ENCODE peak calls at places on chromosomes 1 and 21, in eight cellular contexts. A is sigmoid colon, S is K562, X is HCT116, T is upper lobe of left lung, Q is H1, Z is transverse colon, G is suprapubic skin. U is an unnamed sample.

GRCh38 chr1:240294566-240294965 is 202.9 kb downstream of the FMN2 start:
- DNase-seq in A (no peak), S (no peak), X (no peak), T (no peak), Q (peak), Z (no peak), G (no peak), U (no peak)

GRCh38 chr21:41868062-41868710 is 11.0 kb downstream of the PRDM15 start:
- DNase-seq in A (no peak), S (no peak), X (no peak), T (no peak), Q (no peak), Z (peak), G (no peak), U (peak)

GRCh38 chr1:231969078-231969477 is 342.5 kb downstream of the DISC1 start:
- DNase-seq in A (no peak), S (no peak), X (no peak), T (no peak), Q (no peak), Z (no peak), G (no peak), U (no peak)

GRCh38 chr1:153432874-153433681 is 16.8 kb downstream of the S100A7A start:
- DNase-seq in A (no peak), S (peak), X (no peak), T (no peak), Q (no peak), Z (no peak), G (no peak), U (no peak)

GRCh38 chr1:24929876-24930702 is at the start of gene RUNX3:
- DNase-seq in A (peak), S (no peak), X (peak), T (peak), Q (no peak), Z (peak), G (no peak), U (peak)

GRCh38 chr1:8213676-8214075 is 104.2 kb upstream of the SLC45A1 start:
- DNase-seq in A (no peak), S (no peak), X (no peak), T (no peak), Q (no peak), Z (no peak), G (no peak), U (no peak)

GRCh38 chr1:106290805-106291537 is 765.5 kb upstream of the PRMT6 start:
- DNase-seq in A (no peak), S (no peak), X (no peak), T (no peak), Q (no peak), Z (no peak), G (no peak), U (no peak)

GRCh38 chr1:150972417-150972940 is 2.2 kb downstream of the CERS2 start:
- DNase-seq in A (no peak), S (no peak), X (no peak), T (no peak), Q (no peak), Z (no peak), G (no peak), U (peak)

GRCh38 chr1:159089184-159089791 is 12.7 kb upstream of the AIM2 start:
- DNase-seq in A (no peak), S (peak), X (no peak), T (no peak), Q (no peak), Z (no peak), G (no peak), U (no peak)

DNA sequence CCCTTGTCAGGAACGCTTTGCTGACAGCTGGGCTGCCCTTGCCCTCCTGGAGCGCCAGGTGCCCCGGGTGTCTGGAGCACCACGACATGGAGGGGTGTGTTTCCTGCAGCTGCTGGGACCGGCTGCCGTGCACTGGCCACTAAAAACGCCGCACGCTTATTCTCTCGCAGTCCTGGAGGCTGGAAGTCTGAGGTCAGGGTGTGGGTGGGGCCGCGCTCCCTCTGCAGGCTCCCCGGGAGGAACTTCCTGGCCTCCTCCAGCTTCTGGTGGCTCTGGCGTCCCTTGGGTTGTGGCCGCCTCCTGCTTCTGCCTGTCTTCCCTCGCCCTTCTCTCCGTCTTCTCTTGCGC is 28.0 kb upstream of the PLCH2 start:
- DNase-seq in A (no peak), S (peak), X (no peak), T (peak), Q (no peak), Z (no peak), G (no peak), U (no peak)
- H3K4me3 ChIP-seq in A (no peak), S (no peak), X (no peak), T (no peak), Q (no peak), Z (no peak), G (no peak), U (no peak)

GRCh38 chr1:37544530-37544929 is 9.6 kb downstream of the SNIP1 start:
- DNase-seq in A (no peak), S (no peak), X (no peak), T (peak), Q (no peak), Z (no peak), G (no peak), U (no peak)
- TF ChIP-seq POLR2A in A (no peak), S (no peak), X (no peak), T (no peak), Q (no peak), Z (no peak), G (no peak), U (no peak)

DNA sequence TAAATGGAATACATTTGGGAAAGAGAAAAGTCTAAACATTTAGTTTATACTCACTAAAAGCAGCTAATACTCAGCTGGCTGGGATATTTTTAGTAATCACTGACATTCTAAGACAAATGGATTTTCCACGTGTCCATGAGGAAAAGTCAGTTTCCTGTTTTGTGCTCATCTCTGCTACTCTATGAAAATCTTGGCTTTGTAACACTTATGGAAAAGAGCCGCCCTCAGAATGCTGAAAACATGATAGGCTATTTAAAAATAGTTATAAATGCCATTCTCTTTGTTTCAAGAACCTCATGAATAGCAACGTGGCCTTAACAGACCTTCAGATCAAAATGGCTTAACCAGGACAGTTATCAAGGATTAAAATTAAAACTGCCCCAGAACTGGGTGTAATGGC is 29.9 kb downstream of the MRAP start:
- DNase-seq in A (no peak), S (no peak), X (no peak), T (no peak), Q (no peak), Z (no peak), G (no peak), U (no peak)
- TF ChIP-seq POLR2AphosphoS5 in A (peak), S (no peak), X (no peak), T (no peak), Q (no peak), Z (no peak), G (no peak), U (no peak)

DNA sequence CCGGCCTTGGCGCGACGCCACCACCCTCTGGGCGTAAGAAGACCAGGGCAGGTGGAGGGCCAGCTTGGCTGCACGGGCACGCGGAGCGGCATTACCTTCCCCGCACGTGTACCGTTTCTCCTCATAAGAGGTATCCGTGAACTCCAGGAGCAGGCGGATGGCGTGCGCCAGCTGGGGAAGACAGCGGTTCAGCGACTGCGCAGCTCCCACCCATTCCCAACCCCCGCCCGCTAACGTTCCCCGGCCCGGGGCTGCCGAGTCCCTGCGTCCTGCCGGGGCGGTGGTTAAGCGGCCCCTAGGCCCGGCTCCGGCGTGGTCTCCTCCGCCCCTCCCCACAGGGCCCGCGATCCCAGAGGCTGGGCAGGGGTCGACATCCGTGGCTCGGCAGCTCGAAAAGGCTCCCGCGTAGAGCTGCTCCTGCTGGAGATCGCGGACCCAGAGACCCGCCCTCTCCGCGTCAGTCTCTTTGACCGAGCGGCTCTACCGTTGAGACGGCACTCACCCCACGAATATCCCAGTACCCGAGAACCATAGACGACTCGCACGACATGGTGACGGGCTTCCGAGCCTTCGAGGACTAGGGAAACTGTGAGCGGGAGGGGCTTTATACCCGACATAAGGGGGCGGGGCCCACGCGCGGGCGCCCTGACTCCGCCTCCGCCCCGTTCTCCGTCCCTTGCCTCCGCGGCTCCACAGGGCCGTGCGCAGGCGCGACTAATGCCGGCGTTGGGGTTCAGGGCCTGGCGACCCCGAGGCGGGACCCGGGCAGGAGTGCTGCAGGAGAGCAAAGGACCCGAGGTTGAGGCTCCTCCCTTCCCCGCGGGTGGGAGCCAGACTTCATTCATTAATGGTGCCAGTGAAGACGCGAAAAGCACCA is 862 bp downstream of the GSTM3 start:
- DNase-seq in A (peak), S (peak), X (no peak), T (peak), Q (no peak), Z (peak), G (peak), U (peak)
- H3K4me3 ChIP-seq in A (peak), S (peak), X (no peak), T (peak), Q (peak), Z (peak), G (peak), U (peak)

GRCh38 chr1:62991152-62991551 is 207.2 kb downstream of the ATG4C start:
- DNase-seq in A (no peak), S (no peak), X (no peak), T (no peak), Q (no peak), Z (no peak), G (no peak), U (no peak)

GRCh38 chr1:62993844-62994243 is 209.9 kb downstream of the ATG4C start:
- DNase-seq in A (no peak), S (no peak), X (no peak), T (no peak), Q (no peak), Z (no peak), G (no peak), U (no peak)

GRCh38 chr1:62995173-62995572 is 211.2 kb downstream of the ATG4C start:
- DNase-seq in A (no peak), S (no peak), X (no peak), T (no peak), Q (no peak), Z (no peak), G (no peak), U (no peak)

DNA sequence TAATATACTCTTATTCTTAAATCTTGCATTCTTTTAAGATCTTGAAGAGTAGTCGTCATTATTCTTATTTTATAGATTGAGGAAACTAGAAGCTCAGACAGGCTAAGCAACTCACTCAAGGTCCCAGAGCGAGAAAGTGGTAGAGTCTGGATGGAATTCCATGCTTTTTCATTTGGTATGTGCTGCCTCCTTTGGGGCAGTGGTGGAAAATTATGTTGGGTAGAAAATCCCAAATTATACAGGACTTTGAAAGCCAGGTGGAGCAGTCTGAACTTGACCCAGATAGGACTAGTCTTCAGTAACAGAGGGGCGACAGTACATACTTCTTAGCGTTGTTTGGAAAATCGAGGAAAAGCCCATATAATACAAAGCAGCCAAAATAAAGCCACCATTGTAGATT is 205.6 kb downstream of the ATG4C start:
- DNase-seq in A (no peak), S (peak), X (peak), T (no peak), Q (no peak), Z (no peak), G (no peak), U (no peak)
- TF ChIP-seq POLR2A in A (no peak), S (no peak), X (no peak), T (no peak), Q (no peak), Z (no peak), G (no peak), U (no peak)

GRCh38 chr1:78044796-78045599 is 768 bp upstream of the GIPC2 start:
- DNase-seq in A (no peak), S (no peak), X (no peak), T (no peak), Q (no peak), Z (peak), G (no peak), U (no peak)

GRCh38 chr1:78045600-78045849 is 241 bp upstream of the GIPC2 start:
- DNase-seq in A (no peak), S (no peak), X (no peak), T (no peak), Q (no peak), Z (no peak), G (no peak), U (no peak)

GRCh38 chr1:78047631-78048030 is 1.9 kb downstream of the GIPC2 start:
- DNase-seq in A (no peak), S (no peak), X (no peak), T (no peak), Q (no peak), Z (no peak), G (no peak), U (no peak)

GRCh38 chr1:78047131-78047530 is 1.4 kb downstream of the GIPC2 start:
- DNase-seq in A (no peak), S (no peak), X (no peak), T (no peak), Q (no peak), Z (no peak), G (no peak), U (no peak)

GRCh38 chr1:78045850-78046778 is at the start of gene GIPC2:
- DNase-seq in A (no peak), S (no peak), X (no peak), T (peak), Q (no peak), Z (peak), G (no peak), U (peak)
- TF ChIP-seq POLR2AphosphoS5 in A (no peak), S (no peak), X (no peak), T (no peak), Q (peak), Z (peak), G (no peak), U (peak)

GRCh38 chr1:53899206-53899628 is 5.2 kb downstream of the DIO1 start:
- DNase-seq in A (no peak), S (no peak), X (no peak), T (no peak), Q (no peak), Z (peak), G (no peak), U (no peak)
- H3K4me3 ChIP-seq in A (no peak), S (no peak), X (no peak), T (no peak), Q (no peak), Z (no peak), G (no peak), U (no peak)